ENCODE peak calls at places on chromosomes 3 and 15, in four cellular contexts. Z is anterior cingulate cortex; M is cardiac muscle cell; D is activated CD4-positive, CD25-positive, alpha-beta regulatory T cell treated with anti-CD3 and anti-CD28 coated beads, Interleukin-2, amount 50 U/mL, for 72 hours. Y is an unnamed sample.

GRCh38 chr3:125140817-125141595 is 71.5 kb downstream of the SLC12A8 start:
- DNase-seq in D (no peak), Z (no peak), M (no peak), Y (no peak)

GRCh38 chr3:57093489-57093888 is 33.0 kb downstream of the SPATA12 start:
- DNase-seq in Z (no peak), M (no peak), D (no peak), Y (no peak)

GRCh38 chr15:66841953-66842681 is 140.1 kb downstream of the SMAD6 start:
- DNase-seq in D (no peak), M (peak), Z (peak), Y (peak)

GRCh38 chr3:105715372-105715771 is 153.4 kb downstream of the CBLB start:
- DNase-seq in Z (no peak), D (no peak), M (peak), Y (no peak)

GRCh38 chr3:181458857-181459256 is 252.9 kb upstream of the SOX2 start:
- DNase-seq in Z (no peak), M (no peak), D (no peak), Y (no peak)

GRCh38 chr3:172087827-172088580 is 48.6 kb downstream of the FNDC3B start:
- DNase-seq in M (no peak), Z (no peak), D (no peak), Y (no peak)

GRCh38 chr3:196793224-196793623 is 53.6 kb downstream of the PAK2 start:
- DNase-seq in Z (no peak), M (peak), D (no peak), Y (peak)

GRCh38 chr15:65361708-65362459 is 15.9 kb downstream of the IGDCC3 start:
- DNase-seq in Z (no peak), D (no peak), M (no peak), Y (no peak)

GRCh38 chr3:147373301-147373700 is 33.0 kb downstream of the ZIC4 start:
- DNase-seq in Z (no peak), M (no peak), D (no peak), Y (no peak)

GRCh38 chr15:86961669-86962068 is 882.0 kb downstream of the AGBL1 start:
- DNase-seq in M (no peak), D (no peak), Z (no peak), Y (no peak)

GRCh38 chr15:92869263-92869940 is 30.7 kb upstream of the CHD2 start:
- DNase-seq in M (peak), Z (no peak), D (no peak), Y (peak)

GRCh38 chr3:10283638-10284037 is 9.1 kb downstream of the GHRL start:
- DNase-seq in Z (no peak), D (no peak), M (no peak), Y (no peak)

GRCh38 chr3:147699175-147699838 is 290.1 kb downstream of the ZIC1 start:
- DNase-seq in Z (no peak), D (no peak), M (peak), Y (no peak)

GRCh38 chr15:60093273-60094067 is 89.4 kb downstream of the FOXB1 start:
- DNase-seq in M (no peak), Z (no peak), D (no peak), Y (peak)

GRCh38 chr3:172102123-172102882 is 62.9 kb downstream of the FNDC3B start:
- DNase-seq in M (no peak), D (no peak), Z (no peak), Y (no peak)

GRCh38 chr15:65278480-65278879 is 8.2 kb downstream of the PARP16 start:
- DNase-seq in D (no peak), M (no peak), Z (no peak), Y (no peak)

GRCh38 chr3:58487140-58487886 is 4.6 kb upstream of the KCTD6 start:
- DNase-seq in Z (peak), M (peak), D (no peak), Y (no peak)

GRCh38 chr3:180961087-180961486 is 28.4 kb downstream of the DNAJC19 start:
- DNase-seq in M (no peak), D (no peak), Z (no peak), Y (no peak)

GRCh38 chr15:62952969-62953368 is 89.6 kb upstream of the TPM1 start:
- DNase-seq in Z (no peak), D (no peak), M (no peak), Y (no peak)

GRCh38 chr15:50315814-50316630 is 39.0 kb downstream of the GABPB1 start:
- DNase-seq in Z (no peak), M (peak), D (no peak), Y (peak)

GRCh38 chr15:95304116-95304873 is 1026.2 kb upstream of the NR2F2 start:
- DNase-seq in M (peak), Z (no peak), D (no peak), Y (peak)

GRCh38 chr15:96361309-96362000 is 31.0 kb downstream of the NR2F2 start:
- DNase-seq in M (no peak), D (no peak), Z (no peak), Y (no peak)

GRCh38 chr3:25783661-25784512 is 644 bp upstream of the NGLY1 start:
- DNase-seq in D (no peak), M (peak), Z (no peak), Y (peak)

GRCh38 chr3:187989458-187990153 is 164.4 kb upstream of the LPP start:
- DNase-seq in D (no peak), M (no peak), Z (peak), Y (no peak)

Y was measured in hepatocyte.